ENCODE peak calls at places on chromosomes 3 and 15, in seven cellular contexts. K is kidney tubule cell; V is activated CD4-positive, alpha-beta T cell treated with anti-CD3 and anti-CD28 coated beads, Interleukin-2, amount 10 ng/mL, durations not matched to agents 7 days and 5 days; C is stimulated activated CD4-positive, alpha-beta T cell treated with anti-CD3 and anti-CD28 coated beads, Interleukin-1b, Interleukin-23, amount 100 ng/mL, for 24 hours; Y is GM04503; O is mesenchymal stem cell; M is globus pallidus. G is an unnamed sample.

GRCh38 chr3:123481722-123482457 is 33.0 kb upstream of the ADCY5 start:
- DNase-seq in K (no peak), V (no peak), C (no peak), Y (no peak), O (no peak), M (no peak), G (no peak)

GRCh38 chr3:76065975-76066374 is 280.6 kb upstream of the ZNF717 start:
- DNase-seq in K (no peak), V (no peak), C (no peak), Y (no peak), O (no peak), M (no peak), G (peak)

GRCh38 chr15:35038655-35039534 is 46.2 kb downstream of the NANOGP8 start:
- DNase-seq in K (no peak), V (no peak), C (no peak), Y (peak), O (peak), M (no peak), G (peak)

GRCh38 chr3:69052567-69052898 is 400 bp upstream of the TMF1 start:
- DNase-seq in K (no peak), V (no peak), C (no peak), Y (no peak), O (no peak), M (no peak), G (no peak)

GRCh38 chr3:31077826-31078225 is 183.4 kb upstream of the GADL1 start:
- DNase-seq in K (peak), V (no peak), C (no peak), Y (no peak), O (peak), M (no peak), G (no peak)

GRCh38 chr3:126888186-126888760 is 94.6 kb upstream of the PLXNA1 start:
- DNase-seq in K (no peak), V (no peak), C (no peak), Y (no peak), O (no peak), M (no peak), G (no peak)

GRCh38 chr15:47466357-47466756 is 250.9 kb upstream of the SEMA6D start:
- DNase-seq in K (peak), V (no peak), C (no peak), Y (no peak), O (peak), M (no peak), G (peak)

GRCh38 chr3:61866143-61866542 is 304.8 kb downstream of the PTPRG start:
- DNase-seq in K (no peak), V (no peak), C (no peak), Y (no peak), O (no peak), M (no peak), G (no peak)

GRCh38 chr3:188673509-188674239 is 498.1 kb upstream of the TPRG1 start:
- DNase-seq in K (peak), V (no peak), C (no peak), Y (peak), O (peak), M (no peak), G (peak)

GRCh38 chr15:82543155-82543554 is 2.9 kb upstream of the RPS17 start:
- DNase-seq in K (no peak), V (peak), C (no peak), Y (peak), O (peak), M (no peak), G (peak)

GRCh38 chr3:52088445-52089367 is 32.3 kb upstream of the DUSP7 start:
- DNase-seq in K (peak), V (no peak), C (no peak), Y (no peak), O (peak), M (no peak), G (peak)

GRCh38 chr15:77650285-77650684 is 17.6 kb upstream of the LINGO1 start:
- DNase-seq in K (peak), V (no peak), C (no peak), Y (no peak), O (no peak), M (no peak), G (peak)

GRCh38 chr15:94287794-94288246 is 56.5 kb downstream of the MCTP2 start:
- DNase-seq in K (no peak), V (peak), C (no peak), Y (no peak), O (no peak), M (no peak), G (no peak)

GRCh38 chr3:98977520-98977919 is 76.0 kb upstream of the DCBLD2 start:
- DNase-seq in K (peak), V (no peak), C (no peak), Y (peak), O (peak), M (no peak), G (peak)

GRCh38 chr15:38128389-38128788 is 124.2 kb upstream of the SPRED1 start:
- DNase-seq in K (peak), V (no peak), C (no peak), Y (no peak), O (peak), M (peak), G (peak)

GRCh38 chr3:16183601-16184270 is 9.3 kb downstream of the GALNT15 start:
- DNase-seq in K (peak), V (no peak), C (no peak), Y (peak), O (peak), M (no peak), G (peak)

GRCh38 chr3:78858165-78858564 is 909.6 kb downstream of the ROBO1 start:
- DNase-seq in K (no peak), V (no peak), C (no peak), Y (no peak), O (no peak), M (no peak), G (no peak)

G was measured in amniotic epithelial cell.